ENCODE peak calls at places on chromosomes 1 and 21, in eight cellular contexts. One of them, this sample, is unnamed.

GRCh38 chr1:210882414-210883221 is 251.3 kb downstream of the KCNH1 start:
- DNase-seq in tibial nerve: no peak
- DNase-seq in tibial artery: no peak
- DNase-seq in cardiac muscle cell: no peak
- DNase-seq in IMR-90: peak; percentile 21
- DNase-seq in AG04450: no peak
- DNase-seq in left lung: no peak
- DNase-seq in A549: peak; percentile 17
- DNase-seq in this sample: no peak

GRCh38 chr1:204453141-204453772 is 41.3 kb downstream of the PIK3C2B start:
- DNase-seq in tibial nerve: no peak
- DNase-seq in tibial artery: no peak
- DNase-seq in cardiac muscle cell: no peak
- DNase-seq in IMR-90: no peak
- DNase-seq in AG04450: no peak
- DNase-seq in left lung: no peak
- DNase-seq in A549: no peak
- DNase-seq in this sample: no peak

GRCh38 chr1:53936430-53936829 is 9.1 kb downstream of the IFT25 start:
- DNase-seq in tibial nerve: no peak
- DNase-seq in tibial artery: no peak
- DNase-seq in cardiac muscle cell: no peak
- DNase-seq in IMR-90: no peak
- DNase-seq in AG04450: no peak
- DNase-seq in left lung: no peak
- DNase-seq in A549: no peak
- DNase-seq in this sample: no peak

GRCh38 chr21:33036430-33037162 is 10.9 kb downstream of the OLIG2 start:
- DNase-seq in tibial nerve: no peak
- DNase-seq in tibial artery: peak; percentile 47
- DNase-seq in cardiac muscle cell: no peak
- DNase-seq in IMR-90: peak; percentile 71
- DNase-seq in AG04450: peak; percentile 18
- DNase-seq in left lung: peak; percentile 88
- DNase-seq in A549: no peak
- DNase-seq in this sample: no peak

GRCh38 chr1:230808268-230808872 is 60.0 kb downstream of the C1orf198 start:
- DNase-seq in tibial nerve: no peak
- DNase-seq in tibial artery: no peak
- DNase-seq in cardiac muscle cell: no peak
- DNase-seq in IMR-90: no peak
- DNase-seq in AG04450: no peak
- DNase-seq in left lung: no peak
- DNase-seq in A549: no peak
- DNase-seq in this sample: no peak

GRCh38 chr1:47885062-47885461 is 112.1 kb downstream of the TRABD2B start:
- DNase-seq in tibial nerve: no peak
- DNase-seq in tibial artery: no peak
- DNase-seq in cardiac muscle cell: no peak
- DNase-seq in IMR-90: no peak
- DNase-seq in AG04450: no peak
- DNase-seq in left lung: no peak
- DNase-seq in A549: no peak
- DNase-seq in this sample: no peak

GRCh38 chr1:173097001-173097400 is 46.3 kb upstream of the TNFSF18 start:
- DNase-seq in tibial nerve: no peak
- DNase-seq in tibial artery: no peak
- DNase-seq in cardiac muscle cell: no peak
- DNase-seq in IMR-90: peak; percentile 52
- DNase-seq in AG04450: no peak
- DNase-seq in left lung: no peak
- DNase-seq in A549: no peak
- DNase-seq in this sample: no peak

GRCh38 chr1:90487040-90487439 is 230.1 kb downstream of the BARHL2 start:
- DNase-seq in tibial nerve: no peak
- DNase-seq in tibial artery: no peak
- DNase-seq in cardiac muscle cell: no peak
- DNase-seq in IMR-90: no peak
- DNase-seq in AG04450: no peak
- DNase-seq in left lung: no peak
- DNase-seq in A549: no peak
- DNase-seq in this sample: no peak

GRCh38 chr1:73635021-73635420 is 563.0 kb downstream of the LRRIQ3 start:
- DNase-seq in tibial nerve: no peak
- DNase-seq in tibial artery: no peak
- DNase-seq in cardiac muscle cell: no peak
- DNase-seq in IMR-90: no peak
- DNase-seq in AG04450: no peak
- DNase-seq in left lung: no peak
- DNase-seq in A549: peak; percentile 1
- DNase-seq in this sample: no peak

GRCh38 chr1:74733616-74734484 is 898 bp downstream of the TYW3 start:
- DNase-seq in tibial nerve: no peak
- DNase-seq in tibial artery: no peak
- DNase-seq in cardiac muscle cell: peak; percentile 78
- DNase-seq in IMR-90: peak; percentile 77
- DNase-seq in AG04450: peak; percentile 33
- DNase-seq in left lung: no peak
- DNase-seq in A549: peak; percentile 73
- DNase-seq in this sample: no peak

GRCh38 chr1:53894644-53895043 is 657 bp downstream of the DIO1 start:
- DNase-seq in tibial nerve: no peak
- DNase-seq in tibial artery: no peak
- DNase-seq in cardiac muscle cell: no peak
- DNase-seq in IMR-90: no peak
- DNase-seq in AG04450: no peak
- DNase-seq in left lung: no peak
- DNase-seq in A549: no peak
- DNase-seq in this sample: no peak

GRCh38 chr1:12480031-12480430 is 138.0 kb downstream of the DHRS3 start:
- DNase-seq in tibial nerve: no peak
- DNase-seq in tibial artery: no peak
- DNase-seq in cardiac muscle cell: no peak
- DNase-seq in IMR-90: no peak
- DNase-seq in AG04450: no peak
- DNase-seq in left lung: no peak
- DNase-seq in A549: no peak
- DNase-seq in this sample: no peak

GRCh38 chr1:172670316-172670715 is 11.4 kb downstream of the FASLG start:
- DNase-seq in tibial nerve: no peak
- DNase-seq in tibial artery: no peak
- DNase-seq in cardiac muscle cell: no peak
- DNase-seq in IMR-90: no peak
- DNase-seq in AG04450: no peak
- DNase-seq in left lung: no peak
- DNase-seq in A549: no peak
- DNase-seq in this sample: no peak

GRCh38 chr21:28063241-28063640 is 929.4 kb downstream of the LTN1 start:
- DNase-seq in tibial nerve: no peak
- DNase-seq in tibial artery: no peak
- DNase-seq in cardiac muscle cell: no peak
- DNase-seq in IMR-90: no peak
- DNase-seq in AG04450: no peak
- DNase-seq in left lung: no peak
- DNase-seq in A549: no peak
- DNase-seq in this sample: no peak

GRCh38 chr1:226181996-226182714 is 4.4 kb downstream of the ACBD3 start:
- DNase-seq in tibial nerve: peak; percentile 34
- DNase-seq in tibial artery: peak; percentile 49
- DNase-seq in cardiac muscle cell: peak; percentile 31
- DNase-seq in IMR-90: peak; percentile 59
- DNase-seq in AG04450: no peak
- DNase-seq in left lung: no peak
- DNase-seq in A549: peak; percentile 69
- DNase-seq in this sample: no peak

GRCh38 chr1:116820362-116820761 is 66.1 kb downstream of the CD2 start:
- DNase-seq in tibial nerve: no peak
- DNase-seq in tibial artery: no peak
- DNase-seq in cardiac muscle cell: no peak
- DNase-seq in IMR-90: peak; percentile 80
- DNase-seq in AG04450: peak; percentile 21
- DNase-seq in left lung: no peak
- DNase-seq in A549: peak; percentile 59
- DNase-seq in this sample: no peak

GRCh38 chr1:203636306-203636705 is 9.7 kb downstream of the ATP2B4 start:
- DNase-seq in tibial nerve: no peak
- DNase-seq in tibial artery: peak; percentile 74
- DNase-seq in cardiac muscle cell: no peak
- DNase-seq in IMR-90: peak; percentile 52
- DNase-seq in AG04450: no peak
- DNase-seq in left lung: no peak
- DNase-seq in A549: no peak
- DNase-seq in this sample: no peak

GRCh38 chr1:25198731-25199231 is 33.5 kb downstream of the SYF2 start:
- DNase-seq in tibial nerve: no peak
- DNase-seq in tibial artery: no peak
- DNase-seq in cardiac muscle cell: peak; percentile 23
- DNase-seq in IMR-90: no peak
- DNase-seq in AG04450: no peak
- DNase-seq in left lung: no peak
- DNase-seq in A549: no peak
- DNase-seq in this sample: no peak

GRCh38 chr21:38306833-38307232 is 50.0 kb downstream of the KCNJ15 start:
- DNase-seq in tibial nerve: no peak
- DNase-seq in tibial artery: no peak
- DNase-seq in cardiac muscle cell: no peak
- DNase-seq in IMR-90: peak; percentile 99
- DNase-seq in AG04450: peak; percentile 93
- DNase-seq in left lung: no peak
- DNase-seq in A549: peak; percentile 31
- DNase-seq in this sample: no peak

DNA sequence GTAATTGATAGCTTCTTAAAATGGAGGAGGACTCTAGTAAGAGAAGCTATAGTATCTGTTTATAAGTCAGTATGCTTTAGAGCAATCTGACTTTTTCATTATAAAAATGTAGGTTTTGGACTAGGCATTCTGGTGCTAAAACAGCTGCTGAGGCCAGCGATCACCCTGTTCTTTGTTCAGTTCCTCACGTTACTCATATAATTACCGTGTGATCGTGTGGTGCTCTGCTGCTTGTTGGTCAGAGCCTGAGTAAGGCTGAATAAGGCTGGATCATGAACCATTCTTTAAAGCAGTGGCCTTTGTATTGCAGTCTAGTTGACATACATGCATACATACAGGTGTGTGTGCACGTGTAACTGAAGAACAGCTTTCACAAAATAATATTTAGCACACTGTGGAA is 25.2 kb downstream of the CDC42 start:
- DNase-seq in tibial nerve: no peak
- DNase-seq in tibial artery: no peak
- DNase-seq in cardiac muscle cell: no peak
- DNase-seq in IMR-90: peak; percentile 44
- DNase-seq in AG04450: no peak
- DNase-seq in left lung: no peak
- DNase-seq in A549: no peak
- DNase-seq in this sample: no peak
- H3K27ac ChIP-seq in tibial nerve: no peak overlapping the region
- H3K27ac ChIP-seq in tibial artery: no peak overlapping the region
- H3K27ac ChIP-seq in cardiac muscle cell: peak overlapping the region; percentile 31
- H3K27ac ChIP-seq in IMR-90: no peak overlapping the region
- H3K27ac ChIP-seq in AG04450: no peak overlapping the region
- H3K27ac ChIP-seq in left lung: no peak overlapping the region
- H3K27ac ChIP-seq in A549: no peak overlapping the region
- H3K27ac ChIP-seq in this sample: no peak overlapping the region

DNA sequence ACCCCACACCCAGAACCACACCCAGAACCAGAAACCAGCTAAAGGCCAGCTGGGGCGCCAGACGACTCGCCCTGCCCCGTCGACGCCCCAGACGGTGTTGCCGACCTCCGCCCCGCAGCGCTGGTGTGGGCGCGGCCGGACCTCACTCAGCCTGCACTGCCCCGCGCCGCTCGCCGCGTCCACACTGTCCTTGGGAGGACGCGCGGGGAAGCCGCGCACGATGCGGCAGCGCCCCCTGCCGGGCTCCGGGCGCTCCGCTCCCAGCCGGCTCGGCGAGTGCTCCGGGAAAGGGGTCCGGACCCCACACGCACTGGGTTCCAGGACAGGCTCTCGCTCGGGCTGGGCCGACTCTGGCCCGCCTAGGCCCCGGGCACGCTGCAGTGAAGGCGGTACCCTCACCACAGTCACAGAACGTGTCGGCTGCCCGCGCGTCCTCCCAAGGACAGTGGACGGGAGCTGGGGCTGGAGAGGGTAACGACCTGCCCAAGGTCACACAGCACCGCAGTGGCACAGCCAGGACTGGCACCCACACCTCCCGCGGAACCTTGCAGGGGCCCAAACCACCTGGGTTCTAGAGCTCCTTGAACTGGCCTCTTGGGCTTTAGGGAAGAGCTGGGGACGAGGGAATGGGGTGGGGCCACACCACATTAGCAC is 90.2 kb downstream of the DMRTA2 start:
- DNase-seq in tibial nerve: no peak
- DNase-seq in tibial artery: no peak
- DNase-seq in cardiac muscle cell: peak; percentile 78
- DNase-seq in IMR-90: peak; percentile 13
- DNase-seq in AG04450: no peak
- DNase-seq in left lung: peak; percentile 91
- DNase-seq in A549: peak; percentile 46
- DNase-seq in this sample: no peak
- H3K4me3 ChIP-seq in tibial nerve: peak overlapping the region; percentile 38
- H3K4me3 ChIP-seq in tibial artery: peak overlapping the region; percentile 21
- H3K4me3 ChIP-seq in cardiac muscle cell: peak overlapping the region; percentile 32
- H3K4me3 ChIP-seq in IMR-90: peak overlapping the region; percentile 37
- H3K4me3 ChIP-seq in AG04450: peak overlapping the region; percentile 46
- H3K4me3 ChIP-seq in left lung: peak overlapping the region; percentile 33
- H3K4me3 ChIP-seq in A549: peak overlapping the region; percentile 53
- H3K4me3 ChIP-seq in this sample: peak overlapping the region; percentile 31

DNA sequence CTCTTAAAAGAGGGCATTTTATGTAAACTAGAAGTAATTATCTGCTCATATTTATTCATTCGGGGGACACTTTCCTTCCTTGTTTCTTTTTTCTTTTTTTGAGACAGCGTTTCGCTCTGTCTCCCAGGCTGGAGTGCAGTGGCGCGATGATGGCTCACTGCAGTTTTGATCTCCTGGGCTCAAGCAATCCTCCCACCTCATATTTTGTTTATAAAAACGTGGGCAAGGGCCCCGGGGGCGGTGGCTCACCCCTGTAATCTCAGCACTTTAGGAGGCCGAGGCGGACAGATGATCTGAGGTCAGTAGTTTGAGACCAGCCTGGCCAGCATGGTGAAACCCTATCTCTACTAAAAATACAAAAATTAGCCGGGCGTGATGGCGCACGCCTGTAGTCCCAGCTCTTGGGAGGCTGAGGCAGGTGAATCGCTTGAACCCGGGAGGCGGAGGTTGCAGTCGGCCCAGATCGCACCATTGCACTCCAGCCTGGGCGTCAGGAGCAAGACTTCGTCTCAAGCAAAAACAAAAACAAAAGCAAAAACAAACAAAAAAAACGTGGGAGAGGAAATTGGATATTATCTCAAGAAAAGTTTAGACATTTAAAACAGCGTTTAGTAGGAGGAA is 926 bp upstream of the DFFA start:
- DNase-seq in tibial nerve: no peak
- DNase-seq in tibial artery: no peak
- DNase-seq in cardiac muscle cell: no peak
- DNase-seq in IMR-90: no peak
- DNase-seq in AG04450: no peak
- DNase-seq in left lung: no peak
- DNase-seq in A549: no peak
- DNase-seq in this sample: no peak
- H3K27ac ChIP-seq in tibial nerve: no peak overlapping the region
- H3K27ac ChIP-seq in tibial artery: no peak overlapping the region
- H3K27ac ChIP-seq in cardiac muscle cell: no peak overlapping the region
- H3K27ac ChIP-seq in IMR-90: no peak overlapping the region
- H3K27ac ChIP-seq in AG04450: no peak overlapping the region
- H3K27ac ChIP-seq in left lung: peak overlapping the region; percentile 63
- H3K27ac ChIP-seq in A549: peak overlapping the region; percentile 67
- H3K27ac ChIP-seq in this sample: peak overlapping the region; percentile 82

GRCh38 chr1:228213917-228214808 is 6.3 kb downstream of the OBSCN start:
- DNase-seq in tibial nerve: no peak
- DNase-seq in tibial artery: no peak
- DNase-seq in cardiac muscle cell: no peak
- DNase-seq in IMR-90: no peak
- DNase-seq in AG04450: no peak
- DNase-seq in left lung: no peak
- DNase-seq in A549: no peak
- DNase-seq in this sample: no peak
- H3K4me3 ChIP-seq in tibial nerve: peak overlapping the region; percentile 47
- H3K4me3 ChIP-seq in tibial artery: peak overlapping the region; percentile 41
- H3K4me3 ChIP-seq in cardiac muscle cell: peak overlapping the region; percentile 30
- H3K4me3 ChIP-seq in IMR-90: peak overlapping the region; percentile 48
- H3K4me3 ChIP-seq in AG04450: peak overlapping the region; percentile 73
- H3K4me3 ChIP-seq in left lung: peak overlapping the region; percentile 52
- H3K4me3 ChIP-seq in A549: peak overlapping the region; percentile 63
- H3K4me3 ChIP-seq in this sample: peak overlapping the region; percentile 76

This sample was measured in esophagus squamous epithelium.